ENCODE peak calls at places on chromosomes 16 and 17, in six cellular contexts. One of them, this sample, is unnamed.

GRCh38 chr17:58974354-58974753 is 132.3 kb downstream of the TRIM37 start:
- DNase-seq in ELR: no peak
- DNase-seq in prostate gland: no peak
- DNase-seq in NCI-H460: no peak
- DNase-seq in GOT3: no peak
- DNase-seq in activated naive CD8-positive, alpha-beta T cell treated with anti-CD3 and anti-CD28 coated beads, Interleukin-2, amount 50 U/mL, for 24 hours: no peak
- DNase-seq in this sample: no peak

GRCh38 chr17:28471531-28472342 is 1.7 kb upstream of the SLC13A2 start:
- DNase-seq in ELR: no peak
- DNase-seq in prostate gland: no peak
- DNase-seq in NCI-H460: no peak
- DNase-seq in GOT3: no peak
- DNase-seq in activated naive CD8-positive, alpha-beta T cell treated with anti-CD3 and anti-CD28 coated beads, Interleukin-2, amount 50 U/mL, for 24 hours: no peak
- DNase-seq in this sample: no peak

GRCh38 chr17:64739316-64740058 is 77.4 kb upstream of the SMURF2 start:
- DNase-seq in ELR: peak
- DNase-seq in prostate gland: no peak
- DNase-seq in NCI-H460: no peak
- DNase-seq in GOT3: no peak
- DNase-seq in activated naive CD8-positive, alpha-beta T cell treated with anti-CD3 and anti-CD28 coated beads, Interleukin-2, amount 50 U/mL, for 24 hours: no peak
- DNase-seq in this sample: no peak

GRCh38 chr16:68985855-68986254 is 119.6 kb upstream of the HAS3 start:
- DNase-seq in ELR: peak
- DNase-seq in prostate gland: no peak
- DNase-seq in NCI-H460: no peak
- DNase-seq in GOT3: no peak
- DNase-seq in activated naive CD8-positive, alpha-beta T cell treated with anti-CD3 and anti-CD28 coated beads, Interleukin-2, amount 50 U/mL, for 24 hours: no peak
- DNase-seq in this sample: no peak

GRCh38 chr16:50679266-50679665 is 1.8 kb downstream of the SNX20 start:
- DNase-seq in ELR: no peak
- DNase-seq in prostate gland: no peak
- DNase-seq in NCI-H460: no peak
- DNase-seq in GOT3: no peak
- DNase-seq in activated naive CD8-positive, alpha-beta T cell treated with anti-CD3 and anti-CD28 coated beads, Interleukin-2, amount 50 U/mL, for 24 hours: no peak
- DNase-seq in this sample: no peak

GRCh38 chr17:35536664-35537160 is 766 bp downstream of the SLFN12L start:
- DNase-seq in ELR: no peak
- DNase-seq in prostate gland: no peak
- DNase-seq in NCI-H460: no peak
- DNase-seq in GOT3: no peak
- DNase-seq in activated naive CD8-positive, alpha-beta T cell treated with anti-CD3 and anti-CD28 coated beads, Interleukin-2, amount 50 U/mL, for 24 hours: peak
- DNase-seq in this sample: no peak

GRCh38 chr17:47634870-47635269 is 14.8 kb upstream of the KPNB1 start:
- DNase-seq in ELR: no peak
- DNase-seq in prostate gland: no peak
- DNase-seq in NCI-H460: no peak
- DNase-seq in GOT3: no peak
- DNase-seq in activated naive CD8-positive, alpha-beta T cell treated with anti-CD3 and anti-CD28 coated beads, Interleukin-2, amount 50 U/mL, for 24 hours: no peak
- DNase-seq in this sample: no peak

GRCh38 chr16:67814567-67814966 is 7.9 kb downstream of the TSNAXIP1 start:
- DNase-seq in ELR: no peak
- DNase-seq in prostate gland: no peak
- DNase-seq in NCI-H460: no peak
- DNase-seq in GOT3: no peak
- DNase-seq in activated naive CD8-positive, alpha-beta T cell treated with anti-CD3 and anti-CD28 coated beads, Interleukin-2, amount 50 U/mL, for 24 hours: no peak
- DNase-seq in this sample: no peak

GRCh38 chr16:52871481-52871880 is 181.2 kb downstream of the CHD9NB start:
- DNase-seq in ELR: no peak
- DNase-seq in prostate gland: no peak
- DNase-seq in NCI-H460: no peak
- DNase-seq in GOT3: no peak
- DNase-seq in activated naive CD8-positive, alpha-beta T cell treated with anti-CD3 and anti-CD28 coated beads, Interleukin-2, amount 50 U/mL, for 24 hours: no peak
- DNase-seq in this sample: no peak

GRCh38 chr17:4064366-4064765 is 78.5 kb downstream of the ZZEF1 start:
- DNase-seq in ELR: no peak
- DNase-seq in prostate gland: no peak
- DNase-seq in NCI-H460: no peak
- DNase-seq in GOT3: no peak
- DNase-seq in activated naive CD8-positive, alpha-beta T cell treated with anti-CD3 and anti-CD28 coated beads, Interleukin-2, amount 50 U/mL, for 24 hours: no peak
- DNase-seq in this sample: no peak

GRCh38 chr16:7335991-7336634 is 3.5 kb downstream of the RBFOX1 start:
- DNase-seq in ELR: no peak
- DNase-seq in prostate gland: no peak
- DNase-seq in NCI-H460: no peak
- DNase-seq in GOT3: no peak
- DNase-seq in activated naive CD8-positive, alpha-beta T cell treated with anti-CD3 and anti-CD28 coated beads, Interleukin-2, amount 50 U/mL, for 24 hours: no peak
- DNase-seq in this sample: no peak

GRCh38 chr17:29292071-29292991 is 1.6 kb downstream of the NUFIP2 start:
- DNase-seq in ELR: peak
- DNase-seq in prostate gland: peak
- DNase-seq in NCI-H460: no peak
- DNase-seq in GOT3: no peak
- DNase-seq in activated naive CD8-positive, alpha-beta T cell treated with anti-CD3 and anti-CD28 coated beads, Interleukin-2, amount 50 U/mL, for 24 hours: peak
- DNase-seq in this sample: peak

GRCh38 chr17:39012725-39013124 is 45.5 kb upstream of the FBXO47 start:
- DNase-seq in ELR: no peak
- DNase-seq in prostate gland: no peak
- DNase-seq in NCI-H460: no peak
- DNase-seq in GOT3: no peak
- DNase-seq in activated naive CD8-positive, alpha-beta T cell treated with anti-CD3 and anti-CD28 coated beads, Interleukin-2, amount 50 U/mL, for 24 hours: no peak
- DNase-seq in this sample: no peak

GRCh38 chr17:48612854-48613691 is 2.0 kb downstream of the HOXB8 start:
- DNase-seq in ELR: peak
- DNase-seq in prostate gland: no peak
- DNase-seq in NCI-H460: no peak
- DNase-seq in GOT3: no peak
- DNase-seq in activated naive CD8-positive, alpha-beta T cell treated with anti-CD3 and anti-CD28 coated beads, Interleukin-2, amount 50 U/mL, for 24 hours: no peak
- DNase-seq in this sample: no peak

GRCh38 chr16:89562027-89562599 is 1.6 kb downstream of the RPL13 start:
- DNase-seq in ELR: peak
- DNase-seq in prostate gland: peak
- DNase-seq in NCI-H460: no peak
- DNase-seq in GOT3: no peak
- DNase-seq in activated naive CD8-positive, alpha-beta T cell treated with anti-CD3 and anti-CD28 coated beads, Interleukin-2, amount 50 U/mL, for 24 hours: no peak
- DNase-seq in this sample: no peak

GRCh38 chr17:78132086-78132676 is 1.6 kb downstream of the TMC8 start:
- DNase-seq in ELR: no peak
- DNase-seq in prostate gland: peak
- DNase-seq in NCI-H460: no peak
- DNase-seq in GOT3: no peak
- DNase-seq in activated naive CD8-positive, alpha-beta T cell treated with anti-CD3 and anti-CD28 coated beads, Interleukin-2, amount 50 U/mL, for 24 hours: peak
- DNase-seq in this sample: no peak

GRCh38 chr17:18326039-18326438 is 10.9 kb downstream of the SMCR8 start:
- DNase-seq in ELR: no peak
- DNase-seq in prostate gland: no peak
- DNase-seq in NCI-H460: no peak
- DNase-seq in GOT3: no peak
- DNase-seq in activated naive CD8-positive, alpha-beta T cell treated with anti-CD3 and anti-CD28 coated beads, Interleukin-2, amount 50 U/mL, for 24 hours: no peak
- DNase-seq in this sample: no peak

GRCh38 chr16:53061256-53061655 is 6.5 kb downstream of the CHD9 start:
- DNase-seq in ELR: no peak
- DNase-seq in prostate gland: no peak
- DNase-seq in NCI-H460: no peak
- DNase-seq in GOT3: no peak
- DNase-seq in activated naive CD8-positive, alpha-beta T cell treated with anti-CD3 and anti-CD28 coated beads, Interleukin-2, amount 50 U/mL, for 24 hours: no peak
- DNase-seq in this sample: no peak

GRCh38 chr16:71288570-71288889 is 672 bp downstream of the CMTR2 start:
- DNase-seq in ELR: peak
- DNase-seq in prostate gland: no peak
- DNase-seq in NCI-H460: no peak
- DNase-seq in GOT3: no peak
- DNase-seq in activated naive CD8-positive, alpha-beta T cell treated with anti-CD3 and anti-CD28 coated beads, Interleukin-2, amount 50 U/mL, for 24 hours: no peak
- DNase-seq in this sample: no peak

GRCh38 chr16:4925791-4926190 is 11.2 kb downstream of the PPL start:
- DNase-seq in ELR: no peak
- DNase-seq in prostate gland: no peak
- DNase-seq in NCI-H460: no peak
- DNase-seq in GOT3: no peak
- DNase-seq in activated naive CD8-positive, alpha-beta T cell treated with anti-CD3 and anti-CD28 coated beads, Interleukin-2, amount 50 U/mL, for 24 hours: no peak
- DNase-seq in this sample: no peak

GRCh38 chr16:6009151-6009550 is 911.6 kb upstream of the EEF2KMT start:
- DNase-seq in ELR: no peak
- DNase-seq in prostate gland: no peak
- DNase-seq in NCI-H460: no peak
- DNase-seq in GOT3: no peak
- DNase-seq in activated naive CD8-positive, alpha-beta T cell treated with anti-CD3 and anti-CD28 coated beads, Interleukin-2, amount 50 U/mL, for 24 hours: no peak
- DNase-seq in this sample: no peak

GRCh38 chr17:4365628-4366311 is 705 bp downstream of the UBE2G1 start:
- DNase-seq in ELR: peak
- DNase-seq in prostate gland: peak
- DNase-seq in NCI-H460: peak
- DNase-seq in GOT3: no peak
- DNase-seq in activated naive CD8-positive, alpha-beta T cell treated with anti-CD3 and anti-CD28 coated beads, Interleukin-2, amount 50 U/mL, for 24 hours: peak
- DNase-seq in this sample: no peak

GRCh38 chr17:39152134-39152884 is 872 bp upstream of the PLXDC1 start:
- DNase-seq in ELR: no peak
- DNase-seq in prostate gland: no peak
- DNase-seq in NCI-H460: no peak
- DNase-seq in GOT3: no peak
- DNase-seq in activated naive CD8-positive, alpha-beta T cell treated with anti-CD3 and anti-CD28 coated beads, Interleukin-2, amount 50 U/mL, for 24 hours: peak
- DNase-seq in this sample: no peak

GRCh38 chr17:3888343-3889171 is 4.3 kb downstream of the CAMKK1 start:
- DNase-seq in ELR: peak
- DNase-seq in prostate gland: peak
- DNase-seq in NCI-H460: peak
- DNase-seq in GOT3: no peak
- DNase-seq in activated naive CD8-positive, alpha-beta T cell treated with anti-CD3 and anti-CD28 coated beads, Interleukin-2, amount 50 U/mL, for 24 hours: no peak
- DNase-seq in this sample: peak

GRCh38 chr16:56623637-56624036 is 1.9 kb upstream of the MT1E start:
- DNase-seq in ELR: no peak
- DNase-seq in prostate gland: no peak
- DNase-seq in NCI-H460: no peak
- DNase-seq in GOT3: no peak
- DNase-seq in activated naive CD8-positive, alpha-beta T cell treated with anti-CD3 and anti-CD28 coated beads, Interleukin-2, amount 50 U/mL, for 24 hours: no peak
- DNase-seq in this sample: no peak

GRCh38 chr16:82628741-82629140 is 2.0 kb downstream of the CDH13 start:
- DNase-seq in ELR: peak
- DNase-seq in prostate gland: no peak
- DNase-seq in NCI-H460: no peak
- DNase-seq in GOT3: no peak
- DNase-seq in activated naive CD8-positive, alpha-beta T cell treated with anti-CD3 and anti-CD28 coated beads, Interleukin-2, amount 50 U/mL, for 24 hours: no peak
- DNase-seq in this sample: no peak

GRCh38 chr17:15334266-15334665 is 7.1 kb downstream of the TEKT3 start:
- DNase-seq in ELR: peak
- DNase-seq in prostate gland: no peak
- DNase-seq in NCI-H460: no peak
- DNase-seq in GOT3: no peak
- DNase-seq in activated naive CD8-positive, alpha-beta T cell treated with anti-CD3 and anti-CD28 coated beads, Interleukin-2, amount 50 U/mL, for 24 hours: no peak
- DNase-seq in this sample: no peak

GRCh38 chr16:47858333-47859067 is 297.3 kb downstream of the ABCC12 start:
- DNase-seq in ELR: no peak
- DNase-seq in prostate gland: no peak
- DNase-seq in NCI-H460: no peak
- DNase-seq in GOT3: no peak
- DNase-seq in activated naive CD8-positive, alpha-beta T cell treated with anti-CD3 and anti-CD28 coated beads, Interleukin-2, amount 50 U/mL, for 24 hours: no peak
- DNase-seq in this sample: no peak

GRCh38 chr17:78324391-78325075 is 35.3 kb downstream of the SOCS3 start:
- DNase-seq in ELR: peak
- DNase-seq in prostate gland: no peak
- DNase-seq in NCI-H460: peak
- DNase-seq in GOT3: peak
- DNase-seq in activated naive CD8-positive, alpha-beta T cell treated with anti-CD3 and anti-CD28 coated beads, Interleukin-2, amount 50 U/mL, for 24 hours: peak
- DNase-seq in this sample: peak

This sample was measured in T1000.